ENCODE peak calls at places on chromosomes 12 and 14, in seven cellular contexts. I is GM12864, U is WERI-Rb-1, W is A549, A is cardiac muscle cell, F is OCI-LY7, Z is ovary. G is an unnamed sample.

GRCh38 chr14:99628832-99629618 is 15.9 kb upstream of the HHIPL1 start:
- DNase-seq in I (no peak), U (peak; percentile 87), W (peak; percentile 80), A (peak; percentile 72), F (peak; percentile 66), Z (peak; percentile 78), G (peak; percentile 45)

GRCh38 chr12:99984271-99985128 is at the start of gene ANKS1B:
- DNase-seq in I (no peak), U (peak; percentile 86), W (peak; percentile 70), A (peak; percentile 55), F (no peak), Z (peak; percentile 38), G (peak; percentile 39)

GRCh38 chr12:21434704-21435103 is 2.8 kb upstream of the PYROXD1 start:
- DNase-seq in I (no peak), U (no peak), W (no peak), A (no peak), F (no peak), Z (no peak), G (no peak)

GRCh38 chr12:121568503-121568902 is 12.3 kb downstream of the KDM2B start:
- DNase-seq in I (no peak), U (no peak), W (no peak), A (no peak), F (peak; percentile 51), Z (no peak), G (no peak)

GRCh38 chr12:18222699-18223098 is 38.6 kb upstream of the PIK3C2G start:
- DNase-seq in I (no peak), U (no peak), W (no peak), A (no peak), F (no peak), Z (no peak), G (no peak)

GRCh38 chr14:96564389-96564788 is 62.2 kb downstream of the PAPOLA start:
- DNase-seq in I (no peak), U (no peak), W (no peak), A (peak; percentile 21), F (no peak), Z (no peak), G (peak; percentile 14)

GRCh38 chr14:106163316-106163715 is 636.9 kb downstream of the TMEM121 start:
- DNase-seq in I (no peak), U (no peak), W (no peak), A (no peak), F (no peak), Z (no peak), G (no peak)

GRCh38 chr14:32950584-32950983 is 11.9 kb downstream of the NPAS3 start:
- DNase-seq in I (no peak), U (no peak), W (no peak), A (peak; percentile 26), F (no peak), Z (no peak), G (no peak)

GRCh38 chr12:76091245-76091757 is 6.8 kb upstream of the NAP1L1 start:
- DNase-seq in I (no peak), U (no peak), W (no peak), A (no peak), F (no peak), Z (no peak), G (no peak)

GRCh38 chr12:120110550-120111501 is 5.7 kb downstream of the RAB35 start:
- DNase-seq in I (no peak), U (no peak), W (no peak), A (no peak), F (peak; percentile 79), Z (no peak), G (no peak)

GRCh38 chr12:110844131-110844530 is 2.7 kb upstream of the CCDC63 start:
- DNase-seq in I (no peak), U (no peak), W (no peak), A (no peak), F (no peak), Z (no peak), G (no peak)

GRCh38 chr12:110849748-110850403 is 3.1 kb downstream of the CCDC63 start:
- DNase-seq in I (no peak), U (no peak), W (peak; percentile 21), A (no peak), F (no peak), Z (no peak), G (no peak)

GRCh38 chr12:110844551-110845395 is 2.0 kb upstream of the CCDC63 start:
- DNase-seq in I (no peak), U (no peak), W (no peak), A (peak; percentile 69), F (no peak), Z (no peak), G (peak; percentile 25)

GRCh38 chr12:110848524-110848923 is 1.7 kb downstream of the CCDC63 start:
- DNase-seq in I (no peak), U (no peak), W (no peak), A (no peak), F (no peak), Z (no peak), G (no peak)

GRCh38 chr12:110846615-110847566 is at the start of gene CCDC63:
- DNase-seq in I (no peak), U (peak; percentile 49), W (peak; percentile 75), A (peak; percentile 62), F (no peak), Z (no peak), G (peak; percentile 33)
- TF ChIP-seq CTCF in I (peak; percentile 28), U (peak; percentile 55), W (peak; percentile 59), A (peak; percentile 51), F (no peak), Z (no peak), G (peak; percentile 24)

GRCh38 chr14:102479777-102480176 is 29.8 kb downstream of the ANKRD9 start:
- DNase-seq in I (no peak), U (no peak), W (no peak), A (no peak), F (no peak), Z (peak; percentile 82), G (no peak)
- H3K4me3 ChIP-seq in I (no peak overlapping the region), U (no peak overlapping the region), W (no peak overlapping the region), A (no peak overlapping the region), F (no peak overlapping the region), Z (no peak overlapping the region), G (no peak overlapping the region)

GRCh38 chr12:103887738-103888137 is 42.5 kb upstream of the HSP90B1 start:
- DNase-seq in I (no peak), U (no peak), W (no peak), A (no peak), F (no peak), Z (no peak), G (peak; percentile 22)

GRCh38 chr12:103882861-103883596 is 42.0 kb upstream of the NT5DC3 start:
- DNase-seq in I (peak; percentile 27), U (no peak), W (no peak), A (peak; percentile 19), F (no peak), Z (no peak), G (no peak)

GRCh38 chr12:103886398-103886797 is 43.8 kb upstream of the HSP90B1 start:
- DNase-seq in I (no peak), U (no peak), W (no peak), A (no peak), F (no peak), Z (no peak), G (no peak)

GRCh38 chr12:103881261-103881660 is 40.2 kb upstream of the NT5DC3 start:
- DNase-seq in I (no peak), U (no peak), W (no peak), A (no peak), F (peak; percentile 22), Z (no peak), G (no peak)

GRCh38 chr12:103884316-103884715 is 43.3 kb upstream of the NT5DC3 start:
- DNase-seq in I (peak; percentile 42), U (peak; percentile 24), W (peak; percentile 62), A (peak; percentile 81), F (peak; percentile 61), Z (no peak), G (peak; percentile 66)
- TF ChIP-seq CTCF in I (peak; percentile 62), U (no peak), W (peak; percentile 58), A (peak; percentile 57), F (peak; percentile 80), Z (no peak), G (peak; percentile 45)

DNA sequence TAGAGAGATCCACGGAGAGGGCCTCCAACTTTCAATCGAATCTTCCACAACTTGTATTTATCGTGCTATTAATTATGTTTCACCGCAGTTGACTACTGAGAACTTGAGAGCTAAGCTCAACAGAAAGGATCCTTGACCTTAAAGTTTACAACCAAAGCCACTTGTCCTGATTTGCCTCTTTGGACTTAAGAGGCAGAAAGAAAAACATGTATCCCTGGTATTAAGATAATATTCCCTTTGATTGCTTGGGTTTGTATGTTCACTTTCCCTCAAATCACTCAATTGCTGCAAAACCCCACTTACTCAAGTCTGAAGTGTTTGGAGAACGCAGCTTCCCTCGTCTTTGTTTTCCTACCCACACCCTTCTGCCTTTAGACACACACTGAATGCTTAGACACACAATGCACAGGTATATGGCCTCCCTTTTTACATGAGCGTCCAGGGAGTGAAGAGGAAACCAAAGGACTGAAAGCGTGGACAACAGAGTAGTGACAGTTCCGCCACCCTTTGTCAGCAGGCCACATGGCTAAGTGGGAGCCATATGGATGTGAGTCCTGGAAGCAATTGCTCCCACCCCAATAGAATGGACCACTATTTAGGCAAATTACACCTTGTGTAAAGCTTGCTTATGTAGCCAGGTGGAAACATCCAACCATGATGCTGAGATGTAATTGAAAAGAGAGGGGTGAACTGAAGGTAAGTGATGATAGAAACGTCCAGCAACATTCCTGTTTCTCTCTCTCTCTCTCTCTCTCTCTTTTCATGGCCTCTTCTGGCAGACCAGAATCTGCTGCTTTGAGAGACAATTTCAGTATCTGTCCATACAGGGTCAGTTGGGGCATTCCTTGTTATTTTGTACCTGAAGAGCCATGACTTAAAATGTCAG is 1.4 kb upstream of the PKP2 start:
- DNase-seq in I (no peak), U (no peak), W (no peak), A (no peak), F (no peak), Z (no peak), G (no peak)
- H3K4me3 ChIP-seq in I (no peak overlapping the region), U (peak overlapping the region; percentile 52), W (no peak overlapping the region), A (peak overlapping the region; percentile 57), F (no peak overlapping the region), Z (no peak overlapping the region), G (no peak overlapping the region)